ENCODE peak calls at places on chromosomes 16 and 17, in six cellular contexts. U is AG09309, W is neural progenitor cell, T is PC-9, P is tibial artery, D is A549. Z is an unnamed sample.

GRCh38 chr17:41340934-41341861 is 9.4 kb downstream of the KRT33A start:
- DNase-seq in U (no peak), P (no peak), T (no peak), W (no peak), D (no peak), Z (no peak)

GRCh38 chr16:4687946-4688673 is 5.3 kb upstream of the NUDT16L1 start:
- DNase-seq in P (no peak), T (no peak), W (no peak), U (no peak), D (no peak), Z (no peak)

GRCh38 chr16:30445408-30446202 is at the start of gene SEPHS2:
- DNase-seq in U (peak; percentile 92), D (peak; percentile 92), T (peak; percentile 99), P (peak; percentile 100), W (peak; percentile 94), Z (peak; percentile 94)

GRCh38 chr17:57527437-57528083 is 217.5 kb downstream of the CCDC182 start:
- DNase-seq in T (no peak), D (no peak), U (no peak), P (no peak), W (peak; percentile 92), Z (no peak)

GRCh38 chr17:82835766-82836512 is 3.9 kb downstream of the ZNF750 start:
- DNase-seq in D (no peak), U (no peak), P (peak; percentile 13), T (no peak), W (no peak), Z (no peak)

GRCh38 chr16:89723279-89724250 is 2.2 kb downstream of the ZNF276 start:
- DNase-seq in T (no peak), U (no peak), D (no peak), W (no peak), P (no peak), Z (no peak)

GRCh38 chr17:49910094-49910857 is 58.7 kb upstream of the DLX4 start:
- DNase-seq in T (peak; percentile 58), P (no peak), D (peak; percentile 55), U (no peak), W (peak; percentile 71), Z (no peak)

GRCh38 chr17:80414508-80414802 is 512 bp upstream of the ENDOV start:
- DNase-seq in T (no peak), P (no peak), U (no peak), D (no peak), W (no peak), Z (no peak)

GRCh38 chr17:45380046-45380765 is 52.5 kb downstream of the ARHGAP27 start:
- DNase-seq in U (no peak), T (no peak), W (no peak), D (no peak), P (no peak), Z (no peak)

GRCh38 chr16:22948058-22948602 is 134.2 kb downstream of the HS3ST2 start:
- DNase-seq in W (no peak), D (no peak), T (no peak), U (no peak), P (no peak), Z (no peak)

GRCh38 chr16:23670137-23670776 is 8.4 kb upstream of the PLK1 start:
- DNase-seq in U (peak; percentile 50), T (peak; percentile 37), D (no peak), P (no peak), W (no peak), Z (peak; percentile 62)

GRCh38 chr16:48126801-48127644 is 28.8 kb downstream of the ABCC12 start:
- DNase-seq in D (peak; percentile 55), U (peak; percentile 98), P (no peak), T (peak; percentile 68), W (no peak), Z (peak; percentile 93)

GRCh38 chr16:90020838-90021382 is 1.7 kb upstream of the DBNDD1 start:
- DNase-seq in W (no peak), P (no peak), T (no peak), D (no peak), U (no peak), Z (no peak)

GRCh38 chr17:19304209-19304608 is 58.3 kb downstream of the B9D1 start:
- DNase-seq in D (no peak), P (peak; percentile 46), T (no peak), U (no peak), W (no peak), Z (no peak)

GRCh38 chr16:81676571-81677374 is 102.3 kb upstream of the PLCG2 start:
- DNase-seq in W (no peak), D (no peak), T (no peak), P (no peak), U (no peak), Z (no peak)

GRCh38 chr16:81680444-81681263 is 98.4 kb upstream of the PLCG2 start:
- DNase-seq in D (no peak), W (no peak), U (no peak), T (no peak), P (no peak), Z (no peak)

GRCh38 chr16:81677375-81677737 is 101.7 kb upstream of the PLCG2 start:
- DNase-seq in D (no peak), W (no peak), P (no peak), U (no peak), T (no peak), Z (no peak)

GRCh38 chr16:81679721-81680430 is 99.2 kb upstream of the PLCG2 start:
- DNase-seq in P (no peak), U (no peak), D (no peak), W (no peak), T (no peak), Z (no peak)

GRCh38 chr16:81678326-81679095 is 100.6 kb upstream of the PLCG2 start:
- DNase-seq in W (no peak), P (no peak), T (no peak), U (no peak), D (no peak), Z (no peak)
- H3K4me3 ChIP-seq in W (no peak overlapping the region), P (no peak overlapping the region), T (no peak overlapping the region), U (no peak overlapping the region), D (no peak overlapping the region), Z (no peak overlapping the region)

DNA sequence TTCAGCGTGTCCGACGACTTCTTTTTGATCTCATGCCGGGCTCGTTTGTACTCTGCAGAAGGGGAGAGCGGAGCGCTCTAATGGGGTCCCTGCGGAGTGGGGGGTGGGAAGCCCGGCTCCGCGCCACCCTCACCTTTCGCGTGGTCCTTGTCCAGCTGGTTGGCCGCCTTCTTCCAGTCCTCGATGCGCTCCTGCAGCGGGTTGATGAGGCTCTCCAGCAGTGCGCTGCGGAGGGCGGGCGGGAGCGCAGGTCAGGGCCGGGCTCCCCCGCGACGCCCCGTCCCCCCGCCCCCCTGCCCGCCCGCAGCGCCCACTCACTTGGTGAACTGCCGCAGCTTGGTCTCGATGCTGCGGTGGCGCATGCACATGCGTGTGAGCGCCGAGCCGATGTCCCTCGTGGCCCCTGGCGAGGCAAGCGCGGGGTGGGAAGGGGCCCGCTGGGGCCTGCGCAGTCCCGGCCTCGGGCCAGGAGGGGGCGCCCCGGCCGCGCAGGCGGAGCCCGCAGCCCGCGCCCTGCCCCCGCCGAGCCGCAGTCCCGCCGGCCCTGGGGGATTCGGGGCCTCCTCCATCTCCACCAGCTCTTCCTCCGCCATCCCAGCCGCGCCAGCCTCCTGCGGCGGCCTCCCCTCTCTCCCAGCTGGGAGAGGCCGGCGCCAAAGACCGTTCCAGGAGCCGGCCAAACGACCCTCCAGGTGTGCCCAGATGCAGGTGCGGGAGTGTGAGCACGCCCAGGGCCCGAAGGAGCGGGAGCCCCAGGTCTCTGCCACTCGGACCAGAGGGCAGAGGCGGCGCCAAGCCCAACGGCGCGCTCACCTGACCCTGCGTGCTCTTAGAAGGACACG is 6.0 kb downstream of the MTSS2 start:
- DNase-seq in W (peak; percentile 80), D (peak; percentile 54), T (no peak), P (no peak), U (no peak), Z (no peak)
- TF ChIP-seq CTCF in W (peak; percentile 65), D (peak; percentile 80), T (no peak), P (peak; percentile 75), U (peak; percentile 25), Z (peak; percentile 32)

DNA sequence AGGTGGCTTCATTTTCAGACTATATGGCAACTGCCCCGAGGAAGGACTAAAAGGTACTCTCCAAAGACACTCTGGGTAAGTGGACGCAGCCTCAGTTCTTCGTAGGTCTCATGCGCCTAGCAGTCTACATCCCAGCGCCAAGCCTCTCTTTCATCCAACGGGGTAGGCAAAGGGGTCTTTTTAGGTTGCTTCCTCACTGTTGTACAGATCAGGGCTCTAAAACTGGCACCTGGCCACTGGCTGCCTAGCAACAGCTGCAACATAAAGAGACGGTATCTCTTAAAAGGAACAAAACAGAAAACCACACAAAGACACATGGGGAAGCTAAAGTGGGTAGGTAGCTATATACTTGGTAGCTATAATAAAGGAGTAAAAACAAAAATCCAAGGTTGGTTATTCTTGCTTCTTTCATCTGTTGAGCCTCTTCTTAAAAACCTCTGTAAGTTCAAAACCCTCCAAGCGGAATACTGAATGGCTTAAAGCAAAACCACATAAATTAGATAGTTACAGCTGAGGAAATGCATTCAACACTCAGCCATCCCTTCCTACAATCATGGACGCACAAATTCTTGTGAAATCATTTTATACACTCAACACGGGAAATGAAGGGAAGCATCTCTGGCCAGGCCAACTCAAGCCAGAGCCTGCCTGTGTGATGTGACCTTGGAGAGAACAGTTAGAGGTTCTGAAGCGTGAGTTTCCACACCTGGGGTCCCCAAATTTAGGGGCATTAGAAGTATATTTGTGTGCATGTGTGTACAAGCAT is 22.7 kb downstream of the CYTH1 start:
- DNase-seq in W (no peak), P (peak; percentile 51), D (no peak), U (no peak), T (no peak), Z (peak; percentile 73)
- H3K4me3 ChIP-seq in W (no peak overlapping the region), P (no peak overlapping the region), D (no peak overlapping the region), U (no peak overlapping the region), T (no peak overlapping the region), Z (no peak overlapping the region)

GRCh38 chr16:13911871-13912270 is 8.1 kb upstream of the ERCC4 start:
- DNase-seq in U (no peak), D (no peak), P (no peak), T (no peak), W (no peak), Z (no peak)
- TF ChIP-seq CTCF in U (no peak), D (no peak), P (no peak), T (no peak), W (no peak), Z (no peak)

DNA sequence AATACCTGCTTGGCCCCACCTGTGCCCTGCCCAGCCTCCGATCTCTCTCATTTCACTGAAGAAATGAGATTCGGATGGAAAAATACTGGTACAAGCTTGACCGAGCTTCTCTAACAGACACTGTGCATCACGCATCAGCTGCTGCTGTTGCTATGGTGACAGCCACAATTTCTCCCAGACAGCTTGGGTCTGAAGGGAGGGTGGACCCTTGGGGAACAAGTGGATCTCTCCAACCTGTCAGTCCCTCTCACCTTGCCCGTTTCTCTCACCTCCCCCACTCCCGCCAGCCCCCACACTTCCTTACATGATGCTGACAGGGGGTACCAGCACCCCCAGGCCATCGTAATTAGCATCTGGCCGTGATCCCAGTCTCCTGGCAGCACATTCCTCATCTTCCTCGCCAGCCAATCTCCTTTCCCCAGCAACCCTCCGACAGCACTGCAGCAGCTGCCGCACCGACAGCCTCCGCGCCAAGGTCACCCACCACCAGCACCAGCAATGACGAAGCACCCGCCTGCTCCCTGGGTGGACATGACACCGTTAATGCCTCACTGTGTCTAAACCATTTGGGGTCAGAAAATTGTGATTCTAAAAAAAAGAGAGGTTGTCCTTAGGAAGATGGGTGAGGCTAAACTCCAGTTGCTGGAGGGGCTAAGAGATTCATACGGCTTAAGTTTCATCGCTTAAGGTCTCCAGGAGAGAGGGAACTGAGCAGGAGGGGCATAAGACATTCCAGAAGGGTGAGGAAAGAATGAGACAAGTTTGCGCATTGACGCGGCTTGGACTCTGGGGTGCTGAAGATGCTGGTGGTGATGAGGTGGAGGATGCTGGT is 58.6 kb upstream of the TNRC6A start:
- DNase-seq in W (peak; percentile 67), T (no peak), U (peak; percentile 20), D (peak; percentile 68), P (peak; percentile 76), Z (peak; percentile 75)
- H3K4me3 ChIP-seq in W (no peak overlapping the region), T (no peak overlapping the region), U (peak overlapping the region; percentile 23), D (no peak overlapping the region), P (peak overlapping the region; percentile 37), Z (peak overlapping the region; percentile 2)